ENCODE peak calls at places on chromosomes 3 and 15, in nine cellular contexts. E, Y, U, N, H, I, D, L and V are unnamed samples.

GRCh38 chr3:156628095-156628690 is 46.2 kb upstream of the TIPARP start:
- DNase-seq in E (no peak), Y (no peak), U (no peak), N (no peak), H (no peak), I (no peak), D (peak; percentile 22), L (peak; percentile 46), V (no peak)

GRCh38 chr15:27232876-27233275 is 261.9 kb downstream of the GABRG3 start:
- DNase-seq in E (no peak), Y (no peak), U (no peak), N (no peak), H (no peak), I (no peak), D (no peak), L (no peak), V (no peak)

GRCh38 chr3:159852821-159853505 is 135.7 kb upstream of the IL12A start:
- DNase-seq in E (peak; percentile 18), Y (peak; percentile 36), U (no peak), N (peak; percentile 87), H (no peak), I (peak; percentile 68), D (peak; percentile 56), L (peak; percentile 72), V (peak; percentile 64)

GRCh38 chr15:69951511-69952209 is 146.1 kb downstream of the TLE3 start:
- DNase-seq in E (no peak), Y (no peak), U (no peak), N (no peak), H (no peak), I (no peak), D (peak; percentile 13), L (peak; percentile 10), V (no peak)

GRCh38 chr3:122415104-122415744 is 638 bp downstream of the WDR5B start:
- DNase-seq in E (peak; percentile 66), Y (no peak), U (no peak), N (no peak), H (no peak), I (peak; percentile 64), D (peak; percentile 55), L (peak; percentile 62), V (peak; percentile 27)

GRCh38 chr3:172307143-172307560 is 141.1 kb downstream of the GHSR start:
- DNase-seq in E (no peak), Y (no peak), U (no peak), N (no peak), H (no peak), I (no peak), D (peak; percentile 70), L (peak; percentile 72), V (no peak)

GRCh38 chr15:100429116-100429728 is 87.4 kb upstream of the ADAMTS17 start:
- DNase-seq in E (peak; percentile 42), Y (peak; percentile 27), U (no peak), N (no peak), H (no peak), I (no peak), D (no peak), L (no peak), V (no peak)

GRCh38 chr3:185646382-185647133 is 60.5 kb downstream of the SENP2 start:
- DNase-seq in E (no peak), Y (no peak), U (no peak), N (no peak), H (peak; percentile 57), I (no peak), D (no peak), L (no peak), V (no peak)

GRCh38 chr15:55110446-55110845 is 86.3 kb downstream of the RSL24D1 start:
- DNase-seq in E (no peak), Y (no peak), U (no peak), N (no peak), H (no peak), I (no peak), D (no peak), L (no peak), V (no peak)

GRCh38 chr3:41574900-41575299 is 375.6 kb downstream of the CTNNB1 start:
- DNase-seq in E (no peak), Y (no peak), U (no peak), N (no peak), H (no peak), I (no peak), D (no peak), L (peak; percentile 10), V (no peak)

DNA sequence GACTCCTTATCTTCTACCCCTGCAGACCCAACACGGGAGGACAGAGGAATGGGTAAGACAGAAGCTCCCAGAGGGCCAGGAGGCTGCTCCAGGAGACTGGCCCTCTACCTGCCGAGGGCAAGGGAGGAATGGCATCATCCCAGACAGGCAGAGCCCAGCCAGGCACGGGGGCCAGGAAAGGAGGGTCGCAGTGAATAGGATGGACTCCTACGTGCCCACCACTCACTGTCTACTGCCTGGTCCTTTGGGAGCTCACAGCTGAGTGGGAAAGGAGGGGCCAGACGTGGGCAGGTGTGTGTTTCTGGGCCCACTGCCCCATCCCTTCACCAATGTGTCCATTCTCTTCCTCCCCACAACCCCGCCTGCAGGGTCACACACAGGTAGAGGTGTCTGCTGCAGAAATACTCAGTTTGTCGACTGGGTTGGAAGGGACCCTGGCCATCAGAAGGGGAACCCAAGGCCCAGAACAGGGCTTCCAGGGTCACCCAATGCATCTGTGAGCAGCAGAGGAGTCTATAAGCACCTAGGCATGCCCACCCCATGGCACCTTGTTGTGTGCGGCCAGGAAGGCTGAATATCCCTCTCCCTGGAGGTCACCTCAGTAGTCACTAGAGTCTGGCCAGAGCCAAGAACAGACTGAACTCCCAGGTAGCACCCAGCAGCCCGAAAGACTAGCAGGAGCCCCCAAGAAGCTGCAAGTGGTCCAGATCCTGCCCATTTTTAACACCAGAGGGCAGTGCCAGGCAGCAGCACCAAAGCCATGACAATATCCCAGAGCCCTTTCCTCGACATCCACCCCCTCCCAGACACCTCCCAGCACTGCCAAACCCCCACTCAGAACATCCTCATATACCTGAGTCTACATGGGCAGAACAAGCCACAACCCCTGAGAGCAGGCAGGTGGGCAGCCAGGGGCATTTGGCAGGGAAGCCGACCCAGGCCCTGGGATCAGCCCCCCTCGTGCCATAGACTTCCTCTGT is 24.0 kb downstream of the TKT start:
- DNase-seq in E (no peak), Y (no peak), U (no peak), N (peak; percentile 44), H (no peak), I (no peak), D (no peak), L (no peak), V (no peak)
- TF ChIP-seq CTCF in E (no peak), Y (no peak), U (no peak), N (no peak), H (no peak), I (no peak), D (peak; percentile 13), L (no peak), V (no peak)

GRCh38 chr3:195910499-195910845 is 2.1 kb upstream of the TNK2 start:
- DNase-seq in E (no peak), Y (no peak), U (no peak), N (no peak), H (no peak), I (no peak), D (no peak), L (no peak), V (no peak)

GRCh38 chr3:195909645-195910498 is 1.5 kb upstream of the TNK2 start:
- DNase-seq in E (peak; percentile 91), Y (peak; percentile 88), U (no peak), N (peak; percentile 93), H (peak; percentile 90), I (peak; percentile 82), D (peak; percentile 61), L (peak; percentile 47), V (peak; percentile 68)

GRCh38 chr3:195907730-195908438 is 467 bp downstream of the TNK2 start:
- DNase-seq in E (peak; percentile 65), Y (no peak), U (no peak), N (peak; percentile 78), H (no peak), I (peak; percentile 56), D (no peak), L (no peak), V (no peak)

GRCh38 chr3:195908439-195909293 is at the start of gene TNK2:
- DNase-seq in E (peak; percentile 58), Y (no peak), U (no peak), N (peak; percentile 78), H (no peak), I (no peak), D (no peak), L (no peak), V (no peak)

GRCh38 chr3:195909294-195909644 is 918 bp upstream of the TNK2 start:
- DNase-seq in E (no peak), Y (no peak), U (no peak), N (no peak), H (no peak), I (no peak), D (peak; percentile 27), L (no peak), V (no peak)
- TF ChIP-seq CTCF in E (no peak), Y (no peak), U (no peak), N (no peak), H (no peak), I (no peak), D (no peak), L (no peak), V (no peak)

GRCh38 chr15:34855397-34855796 is 60.0 kb upstream of the ACTC1 start:
- DNase-seq in E (no peak), Y (no peak), U (peak; percentile 16), N (no peak), H (no peak), I (no peak), D (peak; percentile 79), L (peak; percentile 71), V (no peak)

GRCh38 chr15:34851751-34852150 is 56.4 kb upstream of the ACTC1 start:
- DNase-seq in E (no peak), Y (no peak), U (no peak), N (no peak), H (no peak), I (no peak), D (no peak), L (no peak), V (no peak)

GRCh38 chr15:34851007-34851406 is 55.7 kb upstream of the ACTC1 start:
- DNase-seq in E (no peak), Y (no peak), U (no peak), N (no peak), H (no peak), I (no peak), D (no peak), L (no peak), V (no peak)

GRCh38 chr15:34853001-34853758 is 57.8 kb upstream of the ACTC1 start:
- DNase-seq in E (no peak), Y (no peak), U (no peak), N (no peak), H (no peak), I (no peak), D (peak; percentile 58), L (peak; percentile 13), V (no peak)

DNA sequence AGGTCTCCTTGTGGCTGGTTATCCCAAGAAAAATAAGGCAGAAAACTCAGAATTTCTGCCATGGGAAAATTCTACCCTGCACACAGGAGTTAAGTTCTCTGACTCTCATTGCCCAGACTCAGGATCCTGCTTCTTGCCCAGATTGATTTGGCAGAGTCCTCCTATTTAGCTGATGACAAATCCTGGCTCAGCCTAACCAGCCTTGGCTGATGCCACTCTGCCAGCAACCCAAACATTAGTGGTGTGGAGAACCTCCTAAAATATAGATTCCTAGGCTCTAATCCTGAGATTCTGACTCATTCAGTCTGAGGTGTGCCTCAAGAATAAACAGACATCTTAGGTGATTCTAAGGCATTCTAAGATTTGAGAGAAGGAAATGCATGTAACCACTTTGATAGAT is 60.5 kb upstream of the ACTC1 start:
- DNase-seq in E (no peak), Y (no peak), U (no peak), N (no peak), H (no peak), I (no peak), D (peak; percentile 24), L (peak; percentile 69), V (no peak)
- TF ChIP-seq CTCF in E (no peak), Y (no peak), U (no peak), N (no peak), H (no peak), I (no peak), D (no peak), L (no peak), V (no peak)

GRCh38 chr15:22884344-22884743 is 45.9 kb downstream of the NIPA2 start:
- DNase-seq in E (no peak), Y (no peak), U (no peak), N (peak; percentile 3), H (no peak), I (no peak), D (no peak), L (no peak), V (no peak)
- TF ChIP-seq CTCF in E (peak; percentile 7), Y (no peak), U (no peak), N (peak; percentile 15), H (no peak), I (no peak), D (no peak), L (peak; percentile 15), V (no peak)